ENCODE peak calls at places on chromosomes 5 and 9, in nine cellular contexts. U is AG04450, G is spleen, R is PC-3, D is HCT116, E is GM23248, S is A549, P is keratinocyte, B is adrenal gland. F is an unnamed sample.

GRCh38 chr5:57259704-57260103 is 85.8 kb downstream of the GPBP1 start:
- DNase-seq in U (peak), G (no peak), R (no peak), D (no peak), E (no peak), S (no peak), P (no peak), B (no peak), F (no peak)

GRCh38 chr5:168663276-168664004 is 84.3 kb upstream of the PANK3 start:
- DNase-seq in U (no peak), G (no peak), R (no peak), D (no peak), E (no peak), S (no peak), P (no peak), B (no peak), F (no peak)

GRCh38 chr9:37970301-37971106 is 66.6 kb upstream of the SLC25A51 start:
- DNase-seq in U (no peak), G (peak), R (no peak), D (no peak), E (no peak), S (no peak), P (no peak), B (no peak), F (no peak)

GRCh38 chr5:169945831-169946261 is 34.4 kb downstream of the INSYN2B start:
- DNase-seq in U (peak), G (no peak), R (peak), D (no peak), E (peak), S (peak), P (no peak), B (peak), F (peak)

GRCh38 chr9:76107487-76107886 is 217.0 kb downstream of the PCSK5 start:
- DNase-seq in U (no peak), G (no peak), R (no peak), D (no peak), E (peak), S (no peak), P (no peak), B (no peak), F (no peak)

GRCh38 chr5:75167345-75167744 is 69.3 kb downstream of the ANKRD31 start:
- DNase-seq in U (no peak), G (no peak), R (peak), D (peak), E (peak), S (peak), P (no peak), B (no peak), F (no peak)

GRCh38 chr5:181054871-181055494 is 14.9 kb downstream of the BTNL9 start:
- DNase-seq in U (no peak), G (no peak), R (no peak), D (no peak), E (no peak), S (no peak), P (no peak), B (no peak), F (no peak)

GRCh38 chr5:1133510-1134255 is 21.8 kb upstream of the SLC12A7 start:
- DNase-seq in U (no peak), G (no peak), R (no peak), D (no peak), E (peak), S (no peak), P (no peak), B (no peak), F (no peak)

GRCh38 chr9:25700430-25700829 is 22.2 kb upstream of the TUSC1 start:
- DNase-seq in U (no peak), G (no peak), R (peak), D (no peak), E (no peak), S (no peak), P (no peak), B (no peak), F (no peak)

GRCh38 chr9:112378441-112379176 is 1.3 kb upstream of the HSDL2 start:
- DNase-seq in U (no peak), G (peak), R (peak), D (no peak), E (peak), S (peak), P (no peak), B (no peak), F (peak)

GRCh38 chr9:127923771-127924170 is 6.8 kb downstream of the PIP5KL1 start:
- DNase-seq in U (peak), G (no peak), R (peak), D (peak), E (peak), S (peak), P (no peak), B (no peak), F (no peak)

GRCh38 chr5:135344351-135344750 is 54.7 kb downstream of the MACROH2A1 start:
- DNase-seq in U (no peak), G (no peak), R (no peak), D (no peak), E (peak), S (no peak), P (no peak), B (no peak), F (no peak)

GRCh38 chr5:83408719-83409118 is 62.8 kb upstream of the VCAN start:
- DNase-seq in U (no peak), G (no peak), R (no peak), D (no peak), E (no peak), S (no peak), P (no peak), B (no peak), F (no peak)

GRCh38 chr5:68778467-68778866 is 315.3 kb upstream of the SLC30A5 start:
- DNase-seq in U (no peak), G (no peak), R (peak), D (no peak), E (no peak), S (no peak), P (no peak), B (no peak), F (no peak)

GRCh38 chr9:4048441-4048840 is 251.4 kb downstream of the GLIS3 start:
- DNase-seq in U (peak), G (no peak), R (peak), D (no peak), E (peak), S (peak), P (no peak), B (no peak), F (no peak)

GRCh38 chr9:130106860-130107848 is 53.4 kb downstream of the GPR107 start:
- DNase-seq in U (peak), G (peak), R (peak), D (peak), E (peak), S (peak), P (no peak), B (peak), F (peak)

GRCh38 chr9:33263936-33264472 is 504 bp downstream of the BAG1 start:
- DNase-seq in U (no peak), G (peak), R (no peak), D (no peak), E (peak), S (no peak), P (no peak), B (peak), F (no peak)

GRCh38 chr9:5442400-5443011 is 4.8 kb upstream of the PLGRKT start:
- DNase-seq in U (no peak), G (no peak), R (peak), D (no peak), E (peak), S (peak), P (no peak), B (peak), F (no peak)

GRCh38 chr9:131951905-131952304 is 127.8 kb downstream of the MED27 start:
- DNase-seq in U (no peak), G (no peak), R (no peak), D (no peak), E (peak), S (no peak), P (no peak), B (peak), F (no peak)

GRCh38 chr5:73392775-73393174 is 55.8 kb downstream of the FOXD1 start:
- DNase-seq in U (no peak), G (no peak), R (no peak), D (no peak), E (no peak), S (no peak), P (no peak), B (no peak), F (no peak)

GRCh38 chr9:33623658-33624586 is 99.9 kb downstream of the ANKRD18B start:
- DNase-seq in U (peak), G (peak), R (peak), D (peak), E (peak), S (peak), P (peak), B (peak), F (peak)

GRCh38 chr9:92657296-92658094 is 12.4 kb downstream of the IPPK start:
- DNase-seq in U (no peak), G (peak), R (no peak), D (no peak), E (peak), S (no peak), P (no peak), B (no peak), F (no peak)

GRCh38 chr9:120919639-120920494 is 6.7 kb downstream of the TRAF1 start:
- DNase-seq in U (no peak), G (no peak), R (no peak), D (no peak), E (no peak), S (no peak), P (no peak), B (no peak), F (no peak)

GRCh38 chr9:37551468-37551867 is 24.7 kb downstream of the FBXO10 start:
- DNase-seq in U (no peak), G (no peak), R (no peak), D (no peak), E (no peak), S (no peak), P (no peak), B (peak), F (no peak)

GRCh38 chr9:132942541-132943182 is 1.8 kb downstream of the TSC1 start:
- DNase-seq in U (peak), G (no peak), R (no peak), D (no peak), E (peak), S (no peak), P (no peak), B (no peak), F (no peak)

GRCh38 chr9:16458696-16459420 is 411.6 kb downstream of the BNC2 start:
- DNase-seq in U (no peak), G (no peak), R (peak), D (no peak), E (peak), S (no peak), P (peak), B (no peak), F (peak)

GRCh38 chr9:91176426-91176825 is 185.3 kb downstream of the AUH start:
- DNase-seq in U (no peak), G (peak), R (no peak), D (no peak), E (no peak), S (no peak), P (no peak), B (no peak), F (no peak)

GRCh38 chr5:167573274-167574127 is 717.9 kb upstream of the WWC1 start:
- DNase-seq in U (peak), G (no peak), R (no peak), D (no peak), E (peak), S (no peak), P (no peak), B (no peak), F (no peak)

GRCh38 chr9:137403281-137403680 is 19.7 kb downstream of the EXD3 start:
- DNase-seq in U (no peak), G (no peak), R (no peak), D (no peak), E (no peak), S (no peak), P (no peak), B (no peak), F (no peak)

GRCh38 chr5:94181940-94182339 is 436.5 kb downstream of the KIAA0825 start:
- DNase-seq in U (no peak), G (no peak), R (no peak), D (peak), E (peak), S (peak), P (no peak), B (no peak), F (no peak)

GRCh38 chr9:82080265-82080664 is 91.7 kb downstream of the SPATA31D1 start:
- DNase-seq in U (no peak), G (no peak), R (no peak), D (no peak), E (no peak), S (no peak), P (no peak), B (no peak), F (no peak)

GRCh38 chr9:82082563-82082962 is 94.0 kb downstream of the SPATA31D1 start:
- DNase-seq in U (no peak), G (no peak), R (no peak), D (no peak), E (no peak), S (no peak), P (no peak), B (no peak), F (no peak)

DNA sequence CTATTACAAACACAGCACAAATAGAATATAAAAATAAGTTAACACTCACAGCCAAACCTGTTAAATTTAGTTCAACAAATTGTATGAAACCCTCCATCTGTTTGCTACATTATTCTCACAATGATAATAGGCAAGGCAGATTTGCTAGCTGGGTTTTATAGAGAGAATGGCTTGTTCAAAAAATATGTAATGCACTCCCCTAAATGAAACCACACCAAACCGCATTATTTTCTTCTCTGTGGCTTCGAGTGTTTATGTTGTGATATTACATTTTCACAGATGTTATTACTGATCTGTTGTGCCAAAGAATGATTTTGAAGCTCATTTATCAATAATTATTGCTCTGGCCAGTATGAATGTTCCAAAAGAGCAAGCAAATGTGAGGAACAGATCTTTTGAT is 92.9 kb downstream of the SPATA31D1 start:
- DNase-seq in U (no peak), G (no peak), R (no peak), D (no peak), E (no peak), S (no peak), P (no peak), B (no peak), F (no peak)
- H3K27ac ChIP-seq in U (no peak), G (no peak), R (no peak), D (no peak), E (no peak), S (no peak), P (no peak), B (no peak), F (no peak)

DNA sequence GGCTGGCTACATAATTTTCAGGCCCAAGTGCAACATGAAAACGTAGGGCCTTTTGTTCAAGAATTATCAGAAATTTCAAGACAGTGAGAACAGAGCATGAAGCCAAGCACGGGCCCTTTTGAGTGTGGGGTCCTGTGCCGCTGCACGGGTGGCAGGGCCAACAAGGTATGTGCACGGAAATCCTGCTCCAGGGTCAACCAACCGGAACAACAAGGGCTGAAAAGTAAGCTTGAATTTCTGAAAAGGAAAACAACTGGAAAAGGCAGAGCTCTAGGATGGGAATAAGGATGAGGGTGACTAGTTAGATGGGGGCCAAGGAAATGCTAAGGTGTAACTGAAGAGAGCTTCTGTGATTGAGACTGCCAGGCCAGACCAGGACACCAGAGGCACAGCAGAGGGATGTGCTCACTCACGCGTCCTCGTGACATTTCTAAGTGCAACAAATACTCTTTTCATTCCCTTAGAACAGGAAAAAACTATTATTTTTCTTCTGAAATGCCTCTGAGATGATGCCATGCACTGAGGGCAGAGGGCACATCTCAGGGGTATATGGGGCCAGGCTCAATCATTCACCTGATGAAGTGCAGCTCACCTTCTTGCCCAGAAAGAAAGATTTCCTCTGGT is 80.6 kb upstream of the LRRTM2 start:
- DNase-seq in U (no peak), G (no peak), R (no peak), D (no peak), E (no peak), S (no peak), P (no peak), B (no peak), F (no peak)
- H3K27ac ChIP-seq in U (no peak), G (no peak), R (no peak), D (no peak), E (no peak), S (no peak), P (no peak), B (peak), F (no peak)

GRCh38 chr5:109866051-109866450 is 176.3 kb downstream of the MAN2A1 start:
- DNase-seq in U (peak), G (no peak), R (peak), D (no peak), E (peak), S (no peak), P (no peak), B (no peak), F (peak)

GRCh38 chr5:109859537-109859936 is 169.8 kb downstream of the MAN2A1 start:
- DNase-seq in U (no peak), G (no peak), R (no peak), D (no peak), E (peak), S (no peak), P (no peak), B (no peak), F (no peak)

GRCh38 chr5:109865636-109866035 is 175.9 kb downstream of the MAN2A1 start:
- DNase-seq in U (peak), G (no peak), R (peak), D (no peak), E (peak), S (peak), P (no peak), B (peak), F (peak)

GRCh38 chr5:109863752-109864151 is 174.0 kb downstream of the MAN2A1 start:
- DNase-seq in U (no peak), G (no peak), R (peak), D (no peak), E (peak), S (no peak), P (no peak), B (no peak), F (no peak)

DNA sequence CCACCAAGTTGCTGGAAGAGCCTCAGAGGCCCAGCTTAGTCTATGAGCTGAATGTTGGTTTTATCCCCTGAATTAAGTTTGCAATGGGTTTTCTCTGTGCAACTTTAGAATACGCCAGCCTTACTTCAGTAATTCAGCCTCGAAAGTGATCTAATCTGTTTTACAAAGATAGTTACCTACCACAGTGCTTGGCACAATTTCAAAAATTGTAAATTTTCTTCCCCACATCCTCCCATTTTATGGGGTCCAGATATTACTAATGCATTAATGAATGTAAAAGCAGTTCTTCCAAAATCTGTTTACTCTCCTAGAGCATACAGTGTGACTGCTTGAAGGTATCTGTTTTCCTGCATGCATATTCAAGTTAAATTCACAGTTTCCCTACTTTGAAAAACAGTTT is 172.6 kb downstream of the MAN2A1 start:
- DNase-seq in U (no peak), G (no peak), R (peak), D (no peak), E (no peak), S (no peak), P (no peak), B (no peak), F (no peak)
- H3K27ac ChIP-seq in U (no peak), G (no peak), R (peak), D (no peak), E (no peak), S (no peak), P (no peak), B (no peak), F (no peak)

GRCh38 chr5:177491429-177491945 is 5.9 kb downstream of the PDLIM7 start:
- DNase-seq in U (no peak), G (peak), R (peak), D (no peak), E (peak), S (peak), P (no peak), B (no peak), F (no peak)
- H3K27ac ChIP-seq in U (peak), G (peak), R (no peak), D (peak), E (no peak), S (peak), P (no peak), B (no peak), F (no peak)

GRCh38 chr5:67639311-67639710 is 442.7 kb upstream of the CD180 start:
- DNase-seq in U (no peak), G (no peak), R (no peak), D (no peak), E (no peak), S (no peak), P (no peak), B (no peak), F (no peak)
- H3K27ac ChIP-seq in U (no peak), G (peak), R (no peak), D (no peak), E (no peak), S (no peak), P (no peak), B (no peak), F (no peak)

GRCh38 chr5:139341187-139341688 is 416 bp upstream of the PAIP2 start:
- DNase-seq in U (no peak), G (no peak), R (no peak), D (no peak), E (no peak), S (no peak), P (no peak), B (no peak), F (no peak)
- H3K27ac ChIP-seq in U (no peak), G (peak), R (peak), D (no peak), E (peak), S (peak), P (peak), B (peak), F (peak)